ENCODE peak calls at places on chromosomes 13 and 19, in nine cellular contexts. One of them, this sample, is unnamed.

GRCh38 chr13:88022826-88023225 is 351.7 kb downstream of the SLITRK5 start:
- DNase-seq in Calu3: no peak
- DNase-seq in GM12864: no peak
- DNase-seq in GM06990: no peak
- DNase-seq in MCF 10A: peak
- DNase-seq in activated CD8-positive, alpha-beta T cell treated with anti-CD3 and anti-CD28 coated beads for 36 hours: no peak
- DNase-seq in WTC11: no peak
- DNase-seq in osteoblast: no peak
- DNase-seq in choroid plexus epithelial cell: peak
- DNase-seq in this sample: no peak

GRCh38 chr19:45368737-45369340 is 1.5 kb downstream of the ERCC2 start:
- DNase-seq in activated CD8-positive, alpha-beta T cell treated with anti-CD3 and anti-CD28 coated beads for 36 hours: no peak
- DNase-seq in Calu3: no peak
- DNase-seq in GM12864: no peak
- DNase-seq in GM06990: no peak
- DNase-seq in MCF 10A: no peak
- DNase-seq in choroid plexus epithelial cell: no peak
- DNase-seq in WTC11: peak
- DNase-seq in osteoblast: peak
- DNase-seq in this sample: no peak

GRCh38 chr13:41267106-41267505 is 3.7 kb upstream of the MTRF1 start:
- DNase-seq in WTC11: no peak
- DNase-seq in Calu3: no peak
- DNase-seq in osteoblast: no peak
- DNase-seq in choroid plexus epithelial cell: peak
- DNase-seq in activated CD8-positive, alpha-beta T cell treated with anti-CD3 and anti-CD28 coated beads for 36 hours: no peak
- DNase-seq in GM06990: no peak
- DNase-seq in GM12864: no peak
- DNase-seq in MCF 10A: no peak
- DNase-seq in this sample: no peak

GRCh38 chr13:40272776-40273139 is 393.7 kb downstream of the FOXO1 start:
- DNase-seq in GM06990: no peak
- DNase-seq in choroid plexus epithelial cell: peak
- DNase-seq in MCF 10A: peak
- DNase-seq in osteoblast: no peak
- DNase-seq in GM12864: no peak
- DNase-seq in WTC11: no peak
- DNase-seq in activated CD8-positive, alpha-beta T cell treated with anti-CD3 and anti-CD28 coated beads for 36 hours: no peak
- DNase-seq in Calu3: no peak
- DNase-seq in this sample: no peak

GRCh38 chr19:29489182-29489951 is 36.4 kb upstream of the VSTM2B start:
- DNase-seq in WTC11: no peak
- DNase-seq in choroid plexus epithelial cell: no peak
- DNase-seq in GM06990: no peak
- DNase-seq in osteoblast: no peak
- DNase-seq in Calu3: no peak
- DNase-seq in MCF 10A: no peak
- DNase-seq in activated CD8-positive, alpha-beta T cell treated with anti-CD3 and anti-CD28 coated beads for 36 hours: no peak
- DNase-seq in GM12864: no peak
- DNase-seq in this sample: peak

GRCh38 chr19:31252476-31252875 is 96.8 kb downstream of the TSHZ3 start:
- DNase-seq in activated CD8-positive, alpha-beta T cell treated with anti-CD3 and anti-CD28 coated beads for 36 hours: no peak
- DNase-seq in WTC11: no peak
- DNase-seq in GM06990: no peak
- DNase-seq in choroid plexus epithelial cell: no peak
- DNase-seq in GM12864: no peak
- DNase-seq in MCF 10A: no peak
- DNase-seq in Calu3: no peak
- DNase-seq in osteoblast: no peak
- DNase-seq in this sample: no peak

GRCh38 chr13:106336663-106337062 is 198.8 kb downstream of the EFNB2 start:
- DNase-seq in activated CD8-positive, alpha-beta T cell treated with anti-CD3 and anti-CD28 coated beads for 36 hours: no peak
- DNase-seq in choroid plexus epithelial cell: no peak
- DNase-seq in WTC11: no peak
- DNase-seq in Calu3: no peak
- DNase-seq in osteoblast: no peak
- DNase-seq in GM06990: no peak
- DNase-seq in GM12864: no peak
- DNase-seq in MCF 10A: no peak
- DNase-seq in this sample: no peak

GRCh38 chr13:20901668-20902437 is 693 bp downstream of the XPO4 start:
- DNase-seq in GM06990: no peak
- DNase-seq in activated CD8-positive, alpha-beta T cell treated with anti-CD3 and anti-CD28 coated beads for 36 hours: peak
- DNase-seq in WTC11: peak
- DNase-seq in osteoblast: peak
- DNase-seq in choroid plexus epithelial cell: peak
- DNase-seq in Calu3: peak
- DNase-seq in GM12864: peak
- DNase-seq in MCF 10A: peak
- DNase-seq in this sample: peak

GRCh38 chr19:1258707-1259205 is 10.4 kb downstream of the MIDN start:
- DNase-seq in GM06990: no peak
- DNase-seq in osteoblast: no peak
- DNase-seq in GM12864: no peak
- DNase-seq in activated CD8-positive, alpha-beta T cell treated with anti-CD3 and anti-CD28 coated beads for 36 hours: peak
- DNase-seq in WTC11: no peak
- DNase-seq in choroid plexus epithelial cell: no peak
- DNase-seq in MCF 10A: no peak
- DNase-seq in Calu3: no peak
- DNase-seq in this sample: no peak

GRCh38 chr19:55606471-55606787 is 982 bp downstream of the ZNF865 start:
- DNase-seq in Calu3: no peak
- DNase-seq in WTC11: no peak
- DNase-seq in activated CD8-positive, alpha-beta T cell treated with anti-CD3 and anti-CD28 coated beads for 36 hours: no peak
- DNase-seq in MCF 10A: no peak
- DNase-seq in osteoblast: no peak
- DNase-seq in GM12864: no peak
- DNase-seq in GM06990: no peak
- DNase-seq in choroid plexus epithelial cell: no peak
- DNase-seq in this sample: no peak

DNA sequence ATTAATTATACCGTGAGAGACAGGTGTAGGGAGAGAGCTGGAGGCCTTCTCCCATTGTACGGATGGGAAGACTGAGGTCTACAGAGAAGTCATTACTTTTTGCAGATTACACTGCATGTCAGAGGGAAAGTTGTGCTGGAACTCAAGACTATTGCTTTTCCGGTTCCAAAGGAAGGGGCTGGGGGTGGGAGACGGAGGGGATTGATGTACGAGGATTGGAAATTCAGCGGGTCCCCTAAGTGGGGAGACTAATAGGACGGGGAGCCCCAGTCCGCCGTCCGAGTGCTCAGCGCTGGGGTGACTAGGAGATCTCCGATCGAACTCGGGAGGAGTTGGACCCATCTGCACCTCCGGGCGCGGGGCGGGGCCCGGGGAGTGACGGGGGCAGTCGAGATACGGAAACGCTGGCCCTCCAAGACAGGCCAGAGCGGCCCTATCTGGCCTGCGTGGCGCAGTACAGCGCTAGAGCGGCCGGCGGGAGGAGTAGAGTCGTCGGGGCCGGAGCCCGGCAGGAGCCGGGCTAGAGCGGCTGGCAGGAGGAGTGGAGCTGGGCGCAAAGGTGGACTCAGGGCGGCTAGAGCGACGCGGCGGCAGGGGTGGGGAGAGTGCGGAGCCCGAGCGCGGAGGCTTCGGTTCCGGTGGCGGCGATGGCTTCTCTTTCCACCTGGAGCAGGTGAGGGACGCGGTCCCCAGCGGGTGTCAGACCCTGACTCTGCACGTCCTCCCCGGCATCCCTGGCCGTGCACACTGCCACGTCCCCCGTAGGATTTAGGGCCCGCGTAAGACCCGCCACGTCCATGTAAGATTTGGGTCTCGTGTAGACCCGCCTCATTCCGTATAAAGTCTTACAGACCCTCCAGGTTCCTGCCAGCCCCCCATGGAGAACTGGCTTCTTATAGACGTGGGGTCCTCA is 1.1 kb downstream of the ARHGEF1 start:
- DNase-seq in Calu3: peak
- DNase-seq in osteoblast: peak
- DNase-seq in activated CD8-positive, alpha-beta T cell treated with anti-CD3 and anti-CD28 coated beads for 36 hours: peak
- DNase-seq in MCF 10A: peak
- DNase-seq in choroid plexus epithelial cell: peak
- DNase-seq in WTC11: peak
- DNase-seq in GM06990: peak
- DNase-seq in GM12864: peak
- DNase-seq in this sample: peak
- TF ChIP-seq CTCF in Calu3: no peak
- TF ChIP-seq CTCF in osteoblast: no peak
- TF ChIP-seq CTCF in activated CD8-positive, alpha-beta T cell treated with anti-CD3 and anti-CD28 coated beads for 36 hours: no peak
- TF ChIP-seq CTCF in MCF 10A: no peak
- TF ChIP-seq CTCF in choroid plexus epithelial cell: peak
- TF ChIP-seq CTCF in WTC11: no peak
- TF ChIP-seq CTCF in GM06990: peak
- TF ChIP-seq CTCF in GM12864: no peak
- TF ChIP-seq CTCF in this sample: peak

GRCh38 chr13:79781829-79782540 is 301.0 kb downstream of the NDFIP2 start:
- DNase-seq in Calu3: no peak
- DNase-seq in WTC11: no peak
- DNase-seq in osteoblast: no peak
- DNase-seq in GM12864: no peak
- DNase-seq in activated CD8-positive, alpha-beta T cell treated with anti-CD3 and anti-CD28 coated beads for 36 hours: no peak
- DNase-seq in MCF 10A: no peak
- DNase-seq in GM06990: no peak
- DNase-seq in choroid plexus epithelial cell: no peak
- DNase-seq in this sample: no peak

GRCh38 chr13:79780240-79780639 is 299.3 kb downstream of the NDFIP2 start:
- DNase-seq in osteoblast: peak
- DNase-seq in MCF 10A: peak
- DNase-seq in GM12864: no peak
- DNase-seq in choroid plexus epithelial cell: no peak
- DNase-seq in GM06990: no peak
- DNase-seq in Calu3: no peak
- DNase-seq in activated CD8-positive, alpha-beta T cell treated with anti-CD3 and anti-CD28 coated beads for 36 hours: no peak
- DNase-seq in WTC11: no peak
- DNase-seq in this sample: no peak

GRCh38 chr13:79777504-79777903 is 296.5 kb downstream of the NDFIP2 start:
- DNase-seq in activated CD8-positive, alpha-beta T cell treated with anti-CD3 and anti-CD28 coated beads for 36 hours: no peak
- DNase-seq in WTC11: no peak
- DNase-seq in osteoblast: no peak
- DNase-seq in choroid plexus epithelial cell: no peak
- DNase-seq in MCF 10A: no peak
- DNase-seq in GM06990: no peak
- DNase-seq in GM12864: no peak
- DNase-seq in Calu3: no peak
- DNase-seq in this sample: no peak

GRCh38 chr13:79779061-79779460 is 298.1 kb downstream of the NDFIP2 start:
- DNase-seq in MCF 10A: no peak
- DNase-seq in GM06990: no peak
- DNase-seq in activated CD8-positive, alpha-beta T cell treated with anti-CD3 and anti-CD28 coated beads for 36 hours: no peak
- DNase-seq in WTC11: no peak
- DNase-seq in choroid plexus epithelial cell: no peak
- DNase-seq in osteoblast: no peak
- DNase-seq in GM12864: no peak
- DNase-seq in Calu3: no peak
- DNase-seq in this sample: no peak

GRCh38 chr13:79779761-79780160 is 298.8 kb downstream of the NDFIP2 start:
- DNase-seq in osteoblast: no peak
- DNase-seq in WTC11: no peak
- DNase-seq in MCF 10A: peak
- DNase-seq in GM12864: no peak
- DNase-seq in activated CD8-positive, alpha-beta T cell treated with anti-CD3 and anti-CD28 coated beads for 36 hours: no peak
- DNase-seq in choroid plexus epithelial cell: peak
- DNase-seq in Calu3: no peak
- DNase-seq in GM06990: no peak
- DNase-seq in this sample: no peak
- TF ChIP-seq CTCF in osteoblast: no peak
- TF ChIP-seq CTCF in WTC11: no peak
- TF ChIP-seq CTCF in MCF 10A: no peak
- TF ChIP-seq CTCF in GM12864: no peak
- TF ChIP-seq CTCF in activated CD8-positive, alpha-beta T cell treated with anti-CD3 and anti-CD28 coated beads for 36 hours: no peak
- TF ChIP-seq CTCF in choroid plexus epithelial cell: no peak
- TF ChIP-seq CTCF in Calu3: no peak
- TF ChIP-seq CTCF in GM06990: no peak
- TF ChIP-seq CTCF in this sample: no peak

GRCh38 chr19:40315812-40316475 is 30.8 kb upstream of the AKT2 start:
- DNase-seq in GM06990: no peak
- DNase-seq in GM12864: no peak
- DNase-seq in choroid plexus epithelial cell: no peak
- DNase-seq in WTC11: no peak
- DNase-seq in MCF 10A: no peak
- DNase-seq in activated CD8-positive, alpha-beta T cell treated with anti-CD3 and anti-CD28 coated beads for 36 hours: no peak
- DNase-seq in osteoblast: no peak
- DNase-seq in Calu3: no peak
- DNase-seq in this sample: no peak

GRCh38 chr19:40314646-40315045 is 29.5 kb upstream of the AKT2 start:
- DNase-seq in choroid plexus epithelial cell: no peak
- DNase-seq in GM06990: no peak
- DNase-seq in MCF 10A: no peak
- DNase-seq in GM12864: no peak
- DNase-seq in Calu3: no peak
- DNase-seq in activated CD8-positive, alpha-beta T cell treated with anti-CD3 and anti-CD28 coated beads for 36 hours: no peak
- DNase-seq in WTC11: no peak
- DNase-seq in osteoblast: no peak
- DNase-seq in this sample: no peak

GRCh38 chr19:40313229-40313983 is 28.3 kb upstream of the AKT2 start:
- DNase-seq in GM12864: no peak
- DNase-seq in choroid plexus epithelial cell: no peak
- DNase-seq in osteoblast: no peak
- DNase-seq in MCF 10A: no peak
- DNase-seq in GM06990: no peak
- DNase-seq in activated CD8-positive, alpha-beta T cell treated with anti-CD3 and anti-CD28 coated beads for 36 hours: no peak
- DNase-seq in Calu3: no peak
- DNase-seq in WTC11: no peak
- DNase-seq in this sample: no peak

GRCh38 chr19:40309666-40310065 is 24.5 kb upstream of the AKT2 start:
- DNase-seq in Calu3: no peak
- DNase-seq in WTC11: no peak
- DNase-seq in activated CD8-positive, alpha-beta T cell treated with anti-CD3 and anti-CD28 coated beads for 36 hours: no peak
- DNase-seq in osteoblast: no peak
- DNase-seq in choroid plexus epithelial cell: no peak
- DNase-seq in MCF 10A: no peak
- DNase-seq in GM12864: no peak
- DNase-seq in GM06990: no peak
- DNase-seq in this sample: no peak

DNA sequence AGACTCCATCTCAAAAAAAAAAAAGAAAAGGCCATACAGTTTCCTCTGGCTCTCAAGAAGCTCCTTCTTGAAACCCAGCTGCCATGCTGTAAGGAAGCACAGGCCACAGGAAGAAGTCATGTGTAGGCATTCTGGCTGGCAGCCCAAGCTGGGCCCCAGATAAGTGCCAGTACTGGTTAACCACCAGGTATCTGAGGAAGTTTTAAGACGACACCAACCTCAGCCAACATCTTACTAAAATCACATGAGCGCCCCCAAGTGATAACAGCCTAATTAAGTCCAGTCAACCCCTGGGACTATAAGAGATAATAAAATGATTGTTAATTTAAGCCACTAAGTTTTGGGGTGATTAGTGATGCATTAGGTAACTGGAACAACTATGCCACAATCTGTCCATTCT is 27.4 kb upstream of the AKT2 start:
- DNase-seq in GM06990: no peak
- DNase-seq in choroid plexus epithelial cell: no peak
- DNase-seq in activated CD8-positive, alpha-beta T cell treated with anti-CD3 and anti-CD28 coated beads for 36 hours: peak
- DNase-seq in GM12864: no peak
- DNase-seq in WTC11: no peak
- DNase-seq in Calu3: no peak
- DNase-seq in MCF 10A: no peak
- DNase-seq in osteoblast: no peak
- DNase-seq in this sample: no peak
- TF ChIP-seq CTCF in GM06990: no peak
- TF ChIP-seq CTCF in choroid plexus epithelial cell: no peak
- TF ChIP-seq CTCF in activated CD8-positive, alpha-beta T cell treated with anti-CD3 and anti-CD28 coated beads for 36 hours: no peak
- TF ChIP-seq CTCF in GM12864: no peak
- TF ChIP-seq CTCF in WTC11: no peak
- TF ChIP-seq CTCF in Calu3: no peak
- TF ChIP-seq CTCF in MCF 10A: no peak
- TF ChIP-seq CTCF in osteoblast: no peak
- TF ChIP-seq CTCF in this sample: no peak

GRCh38 chr13:31947105-31947504 is 84.5 kb upstream of the FRY start:
- DNase-seq in GM06990: no peak
- DNase-seq in GM12864: no peak
- DNase-seq in activated CD8-positive, alpha-beta T cell treated with anti-CD3 and anti-CD28 coated beads for 36 hours: no peak
- DNase-seq in MCF 10A: peak
- DNase-seq in WTC11: no peak
- DNase-seq in osteoblast: no peak
- DNase-seq in Calu3: no peak
- DNase-seq in choroid plexus epithelial cell: no peak
- DNase-seq in this sample: no peak
- TF ChIP-seq CTCF in GM06990: no peak
- TF ChIP-seq CTCF in GM12864: no peak
- TF ChIP-seq CTCF in activated CD8-positive, alpha-beta T cell treated with anti-CD3 and anti-CD28 coated beads for 36 hours: no peak
- TF ChIP-seq CTCF in MCF 10A: no peak
- TF ChIP-seq CTCF in WTC11: no peak
- TF ChIP-seq CTCF in osteoblast: peak
- TF ChIP-seq CTCF in Calu3: no peak
- TF ChIP-seq CTCF in choroid plexus epithelial cell: no peak
- TF ChIP-seq CTCF in this sample: no peak